ENCODE peak calls at places on chromosomes 11 and 22, in five cellular contexts. S is HFFc6, I is natural killer cell, J is neural crest cell, L is AG10803. P is an unnamed sample.

GRCh38 chr11:111765320-111765983 is 737 bp downstream of the PPP2R1B start:
- DNase-seq in S (no peak), I (no peak), J (no peak), L (no peak), P (no peak)

GRCh38 chr11:128324531-128325141 is 262.7 kb downstream of the ETS1 start:
- DNase-seq in S (no peak), I (peak), J (no peak), L (no peak), P (no peak)

GRCh38 chr11:97854877-97855276 is 1165.9 kb upstream of the CNTN5 start:
- DNase-seq in S (no peak), I (no peak), J (no peak), L (no peak), P (no peak)

GRCh38 chr22:41417622-41418390 is 28.8 kb downstream of the TOB2 start:
- DNase-seq in S (no peak), I (no peak), J (no peak), L (peak), P (no peak)

GRCh38 chr11:2138436-2139117 is 612 bp downstream of the IGF2 start:
- DNase-seq in S (no peak), I (no peak), J (no peak), L (no peak), P (no peak)

GRCh38 chr11:36249271-36249670 is 40.0 kb downstream of the COMMD9 start:
- DNase-seq in S (peak), I (no peak), J (no peak), L (peak), P (no peak)

GRCh38 chr11:71539017-71539416 is 1.2 kb downstream of the KRTAP5-8 start:
- DNase-seq in S (no peak), I (no peak), J (no peak), L (no peak), P (no peak)

GRCh38 chr11:62004473-62004872 is 37.0 kb upstream of the FTH1 start:
- DNase-seq in S (no peak), I (no peak), J (no peak), L (peak), P (no peak)

GRCh38 chr11:1660025-1660867 is 30.7 kb downstream of the KRTAP5-5 start:
- DNase-seq in S (no peak), I (no peak), J (no peak), L (no peak), P (no peak)

GRCh38 chr11:59706518-59707285 is 6.9 kb downstream of the OR10V1 start:
- DNase-seq in S (peak), I (no peak), J (no peak), L (peak), P (no peak)

GRCh38 chr22:39383841-39384625 is 15.5 kb upstream of the TAB1 start:
- DNase-seq in S (peak), I (no peak), J (no peak), L (peak), P (no peak)

GRCh38 chr22:20430101-20430640 is 7.5 kb downstream of the SCARF2 start:
- DNase-seq in S (no peak), I (no peak), J (no peak), L (no peak), P (peak)

GRCh38 chr11:114080219-114080618 is 20.7 kb downstream of the ZBTB16 start:
- DNase-seq in S (no peak), I (no peak), J (no peak), L (no peak), P (no peak)

GRCh38 chr11:2803186-2804057 is 82.2 kb downstream of the CDKN1C start:
- DNase-seq in S (no peak), I (peak), J (no peak), L (no peak), P (no peak)

GRCh38 chr22:50621948-50622722 is 5.8 kb downstream of the ARSA start:
- DNase-seq in S (no peak), I (no peak), J (no peak), L (no peak), P (no peak)

GRCh38 chr11:19577391-19577831 is 135.2 kb upstream of the NAV2 start:
- DNase-seq in S (no peak), I (no peak), J (no peak), L (no peak), P (no peak)

GRCh38 chr22:41690476-41690875 is 1.8 kb upstream of the SNU13 start:
- DNase-seq in S (no peak), I (no peak), J (no peak), L (no peak), P (no peak)

GRCh38 chr22:44068422-44069191 is 44.5 kb downstream of the PARVB start:
- DNase-seq in S (no peak), I (peak), J (no peak), L (no peak), P (no peak)

GRCh38 chr11:130726234-130726559 is 190.1 kb downstream of the SNX19 start:
- DNase-seq in S (no peak), I (no peak), J (no peak), L (peak), P (no peak)

GRCh38 chr11:134754823-134755198 is 342.8 kb upstream of the B3GAT1 start:
- DNase-seq in S (no peak), I (no peak), J (no peak), L (no peak), P (no peak)

GRCh38 chr11:35614949-35615569 is 3.2 kb upstream of the FJX1 start:
- DNase-seq in S (no peak), I (no peak), J (no peak), L (no peak), P (no peak)

GRCh38 chr11:70389191-70389590 is 9.1 kb upstream of the CTTN start:
- DNase-seq in S (no peak), I (no peak), J (no peak), L (no peak), P (no peak)

GRCh38 chr11:14249121-14249963 is 109.6 kb downstream of the RRAS2 start:
- DNase-seq in S (peak), I (peak), J (peak), L (peak), P (no peak)

GRCh38 chr11:57163160-57163868 is 18.4 kb upstream of the LRRC55 start:
- DNase-seq in S (no peak), I (no peak), J (no peak), L (no peak), P (no peak)

GRCh38 chr11:19259487-19260345 is 19.0 kb upstream of the E2F8 start:
- DNase-seq in S (peak), I (peak), J (peak), L (peak), P (no peak)

GRCh38 chr11:133081730-133082452 is 450.4 kb downstream of the OPCML start:
- DNase-seq in S (no peak), I (no peak), J (no peak), L (no peak), P (no peak)

DNA sequence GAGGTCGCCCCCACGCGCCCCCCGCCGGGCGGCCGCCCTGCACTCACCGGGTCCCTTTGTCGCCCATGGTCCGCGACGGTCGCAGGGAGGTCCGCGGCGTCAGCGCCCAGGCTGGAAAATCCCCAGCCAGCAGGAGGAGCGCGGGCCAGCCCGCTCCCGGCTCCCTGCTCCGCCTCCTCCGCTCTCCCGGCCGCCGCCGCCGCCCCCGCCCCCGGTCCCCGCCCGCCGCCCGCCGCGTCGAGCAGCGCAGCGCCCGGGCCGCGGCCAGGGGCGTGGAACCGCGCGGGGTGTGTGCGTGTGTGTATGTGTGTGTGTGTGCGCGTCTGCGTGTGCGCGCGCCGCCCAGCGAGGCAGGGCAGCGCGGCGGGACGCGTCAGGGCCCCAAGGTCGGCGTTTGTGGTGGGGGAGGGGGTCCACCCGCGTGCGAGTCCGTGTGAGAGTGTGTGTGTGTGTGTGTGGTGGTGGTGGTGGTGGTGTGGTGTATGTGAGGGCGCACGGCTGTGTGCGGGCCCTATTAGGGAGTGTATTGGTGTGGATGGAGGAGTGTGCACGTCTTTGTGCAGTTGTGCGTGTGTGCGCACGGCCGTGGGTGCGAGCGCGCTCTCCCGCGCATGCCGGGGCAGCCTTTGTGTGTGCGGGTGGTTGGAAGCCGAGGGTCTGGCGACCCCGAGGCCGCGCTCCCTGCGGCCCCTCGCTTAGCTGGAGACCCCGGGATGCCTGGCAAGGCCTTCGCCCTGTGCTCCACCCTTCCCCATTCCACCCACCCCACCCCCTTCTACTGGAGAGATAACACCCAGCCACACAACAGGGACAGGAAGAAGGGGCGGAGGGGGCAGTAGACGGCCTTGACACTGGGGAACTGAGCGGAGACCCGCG is at the start of gene ARRB1:
- DNase-seq in S (peak), I (peak), J (peak), L (peak), P (peak)
- TF ChIP-seq CTCF in S (no peak), I (no peak), J (no peak), L (no peak), P (no peak)

DNA sequence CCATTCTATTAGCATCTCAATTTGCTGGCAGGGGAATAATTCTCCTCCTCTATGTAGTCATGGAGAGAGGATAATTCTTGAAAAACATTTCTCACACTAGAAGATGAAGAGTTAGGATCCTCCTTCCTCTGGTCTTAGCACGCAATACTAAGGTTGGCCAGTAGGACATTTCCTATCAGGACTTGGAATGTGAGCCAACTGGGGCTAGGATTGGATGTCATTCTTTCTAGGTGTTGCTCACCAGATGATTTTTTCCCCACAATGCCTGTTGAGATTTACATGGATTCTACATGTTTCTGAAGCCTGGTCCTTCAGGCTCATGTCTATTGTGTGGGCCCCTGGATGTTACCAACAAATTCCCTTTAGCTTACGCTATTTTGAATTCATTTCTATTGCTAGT is 28.0 kb downstream of the SLN start:
- DNase-seq in S (no peak), I (no peak), J (no peak), L (no peak), P (no peak)
- TF ChIP-seq CTCF in S (peak), I (no peak), J (peak), L (peak), P (no peak)

DNA sequence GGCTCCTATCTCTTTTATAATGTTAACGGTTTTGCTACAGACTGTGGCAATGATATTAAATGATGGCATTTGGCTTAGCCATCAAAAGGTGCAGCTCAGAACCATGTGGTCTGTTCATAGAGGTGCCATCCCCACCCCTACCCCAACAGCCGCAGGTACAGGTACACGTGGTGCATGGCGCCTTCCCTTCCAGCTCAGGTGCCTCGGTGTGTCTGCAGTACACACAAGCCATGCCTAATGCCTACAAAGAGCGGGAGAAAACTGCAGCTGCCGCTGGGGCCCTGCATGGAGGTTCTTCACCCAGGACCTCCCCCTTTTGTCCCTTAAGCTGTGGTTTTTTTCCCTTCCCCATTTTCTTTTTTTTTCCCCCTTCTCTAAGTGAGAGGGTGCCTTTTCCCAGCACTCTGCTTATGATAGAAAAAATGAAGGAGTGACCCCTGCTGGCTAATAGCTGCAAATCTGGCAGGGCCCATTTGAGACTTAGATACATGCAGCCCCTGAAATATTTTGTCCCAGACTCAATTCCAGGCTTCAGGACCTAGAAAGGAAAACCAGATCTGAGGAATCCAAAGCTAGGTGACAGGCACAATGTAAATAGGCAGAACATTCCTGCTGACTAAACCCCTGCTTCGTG is 6.5 kb downstream of the OR52M1 start:
- DNase-seq in S (no peak), I (no peak), J (no peak), L (no peak), P (no peak)
- TF ChIP-seq CTCF in S (peak), I (no peak), J (peak), L (peak), P (peak)

GRCh38 chr11:88520391-88520790 is 182.9 kb upstream of the CTSC start:
- DNase-seq in S (peak), I (no peak), J (no peak), L (no peak), P (no peak)

GRCh38 chr11:88515002-88515401 is 177.5 kb upstream of the CTSC start:
- DNase-seq in S (no peak), I (no peak), J (no peak), L (no peak), P (no peak)
- TF ChIP-seq CTCF in S (no peak), I (no peak), J (no peak), L (no peak), P (no peak)

DNA sequence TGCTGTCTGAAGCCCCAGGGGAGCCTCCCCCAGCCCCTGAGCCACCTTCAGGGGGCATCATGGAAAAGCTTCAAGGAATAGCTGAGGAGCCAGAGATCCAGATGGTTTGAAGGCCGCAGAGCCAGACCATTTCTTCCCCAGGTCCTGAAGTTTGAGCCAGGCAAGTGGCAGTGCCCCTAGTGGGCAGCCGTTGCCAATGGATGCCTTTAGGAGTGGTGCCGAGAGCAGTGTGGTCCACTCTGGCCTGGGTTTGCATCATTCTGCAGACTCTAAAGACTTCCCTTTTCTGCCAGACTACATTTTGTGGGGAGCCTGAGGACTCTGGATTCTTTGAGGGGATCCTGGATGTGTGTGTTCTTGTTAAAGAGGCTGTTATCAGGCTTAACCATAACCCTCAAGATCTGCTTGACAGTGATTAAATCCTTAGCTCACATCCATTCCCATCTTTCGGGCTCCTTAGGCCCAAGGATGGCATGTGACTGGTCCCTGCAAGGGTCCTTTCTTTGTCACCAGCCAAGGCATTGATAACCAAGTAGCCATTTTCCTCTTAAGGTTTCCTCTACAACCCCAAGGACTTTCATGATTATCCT is 13.1 kb downstream of the HINFP start:
- DNase-seq in S (no peak), I (no peak), J (no peak), L (no peak), P (no peak)
- TF ChIP-seq CTCF in S (peak), I (peak), J (peak), L (peak), P (peak)

DNA sequence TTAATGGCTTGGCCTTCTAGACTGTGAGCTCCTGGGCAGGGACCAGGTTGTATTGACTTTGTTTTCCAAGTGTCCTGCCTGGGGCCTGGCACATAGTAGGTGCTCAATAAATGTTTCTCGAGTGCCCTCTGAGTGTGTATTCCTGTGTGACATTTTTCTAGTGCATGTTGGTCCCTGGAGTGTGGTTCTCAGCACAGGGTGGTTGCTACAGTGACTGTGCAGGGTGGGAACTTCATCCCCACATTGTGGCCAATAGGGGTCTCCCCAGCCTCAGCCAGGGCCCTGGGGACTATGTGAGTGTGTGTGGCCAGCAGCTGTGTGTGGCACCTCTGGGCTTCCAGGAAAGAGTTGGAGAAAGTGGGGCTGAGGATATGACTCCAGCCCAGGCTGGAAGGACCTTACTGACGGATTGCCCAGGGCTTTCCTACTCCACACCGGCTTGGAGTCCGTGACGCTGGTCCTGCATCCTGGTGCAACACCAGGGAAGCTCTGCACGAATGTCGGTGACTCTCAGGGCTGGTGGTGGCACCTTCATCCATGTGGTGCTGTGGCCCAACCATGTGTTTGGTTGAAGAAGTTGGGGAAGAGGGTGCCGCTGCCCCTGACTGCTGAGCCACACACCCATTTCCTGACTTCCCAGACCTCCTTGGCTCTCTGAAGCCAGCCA is 9.0 kb upstream of the MARK2 start:
- DNase-seq in S (peak), I (no peak), J (peak), L (no peak), P (no peak)
- TF ChIP-seq CTCF in S (peak), I (no peak), J (peak), L (no peak), P (peak)

DNA sequence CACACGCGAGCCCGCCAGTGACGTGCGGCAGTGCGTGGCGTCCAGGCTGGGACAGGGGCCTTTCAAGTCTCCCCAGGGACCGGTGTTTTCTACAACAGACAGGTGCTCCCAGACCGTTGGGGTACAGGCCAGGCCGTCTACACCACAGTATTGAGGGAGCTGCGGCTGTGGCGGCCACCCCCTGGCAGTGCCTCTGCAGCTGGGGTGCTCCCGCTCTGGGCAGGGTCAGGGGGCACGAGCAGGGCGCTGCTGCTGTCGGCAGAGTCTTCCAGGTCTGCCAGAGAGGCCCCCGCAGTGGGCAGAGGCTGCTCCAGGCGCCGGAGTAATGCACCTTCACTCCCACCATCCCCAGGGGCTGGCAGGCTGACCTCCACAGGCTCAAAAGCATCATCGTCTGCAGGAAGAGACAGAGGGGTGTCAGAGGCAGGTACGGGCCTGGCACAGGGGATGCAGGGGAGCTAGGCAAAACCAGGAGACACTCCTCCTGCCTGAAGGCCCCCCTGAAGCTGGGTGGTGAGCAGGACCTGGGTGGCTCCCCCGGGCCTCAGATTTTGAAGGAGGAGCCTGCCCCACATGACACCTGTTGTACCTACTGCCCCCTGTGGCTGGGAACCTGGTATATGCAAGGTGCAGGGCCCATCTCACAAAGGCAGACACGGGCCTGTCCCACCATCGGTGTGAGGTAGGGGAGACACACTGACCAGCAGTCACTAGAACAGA is 83.3 kb downstream of the DGCR2 start:
- DNase-seq in S (no peak), I (no peak), J (no peak), L (no peak), P (no peak)
- TF ChIP-seq CTCF in S (peak), I (no peak), J (no peak), L (no peak), P (no peak)

GRCh38 chr22:49046000-49046545 is 781.6 kb downstream of the BRD1 start:
- DNase-seq in S (no peak), I (no peak), J (no peak), L (no peak), P (no peak)

GRCh38 chr22:49046546-49047305 is 780.9 kb downstream of the BRD1 start:
- DNase-seq in S (no peak), I (no peak), J (peak), L (no peak), P (no peak)

GRCh38 chr22:49048591-49048990 is 779.1 kb downstream of the BRD1 start:
- DNase-seq in S (no peak), I (no peak), J (no peak), L (no peak), P (no peak)

GRCh38 chr22:49045276-49045675 is 782.4 kb downstream of the BRD1 start:
- DNase-seq in S (no peak), I (no peak), J (no peak), L (no peak), P (no peak)

DNA sequence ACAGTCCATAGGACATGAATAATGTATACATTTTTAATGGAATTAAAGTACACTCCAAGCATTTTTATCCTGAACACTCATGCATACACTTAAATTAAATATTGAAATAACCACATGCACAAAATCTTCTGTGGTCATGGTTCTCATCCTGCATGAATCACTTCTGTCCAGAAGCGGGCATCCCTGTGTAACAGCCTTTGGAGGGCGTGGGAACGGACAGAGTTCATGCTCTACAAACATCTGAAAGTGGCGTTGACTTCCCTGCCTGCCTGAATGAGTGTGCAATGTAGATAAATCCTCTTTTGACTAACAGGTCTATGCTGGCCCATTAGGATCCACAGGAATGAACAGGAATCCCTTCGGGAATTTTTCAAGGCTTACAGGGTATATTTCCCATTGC is 780.2 kb downstream of the BRD1 start:
- DNase-seq in S (no peak), I (no peak), J (no peak), L (no peak), P (no peak)
- TF ChIP-seq CTCF in S (no peak), I (no peak), J (no peak), L (no peak), P (no peak)